ENCODE peak calls at places on chromosomes 1 and 21, in nine cellular contexts. One of them, this sample, is unnamed.

GRCh38 chr1:16386454-16387113 is 19.5 kb downstream of the SZRD1 start:
- DNase-seq in fibroblast of lung: peak
- DNase-seq in NB4: no peak
- DNase-seq in body of pancreas: no peak
- DNase-seq in HFF-Myc: peak
- DNase-seq in A549: peak
- DNase-seq in AG04450: peak
- DNase-seq in mucosa of descending colon: no peak
- DNase-seq in brain microvascular endothelial cell: peak
- DNase-seq in this sample: no peak

GRCh38 chr1:37926061-37926924 is 20.6 kb downstream of the INPP5B start:
- DNase-seq in fibroblast of lung: no peak
- DNase-seq in NB4: peak
- DNase-seq in body of pancreas: no peak
- DNase-seq in HFF-Myc: no peak
- DNase-seq in A549: no peak
- DNase-seq in AG04450: no peak
- DNase-seq in mucosa of descending colon: no peak
- DNase-seq in brain microvascular endothelial cell: no peak
- DNase-seq in this sample: no peak

GRCh38 chr1:111399792-111400610 is 27.5 kb downstream of the OVGP1 start:
- DNase-seq in fibroblast of lung: peak
- DNase-seq in NB4: peak
- DNase-seq in body of pancreas: peak
- DNase-seq in HFF-Myc: no peak
- DNase-seq in A549: peak
- DNase-seq in AG04450: no peak
- DNase-seq in mucosa of descending colon: no peak
- DNase-seq in brain microvascular endothelial cell: peak
- DNase-seq in this sample: peak

GRCh38 chr1:93602101-93602500 is 79.5 kb downstream of the BCAR3 start:
- DNase-seq in fibroblast of lung: no peak
- DNase-seq in NB4: no peak
- DNase-seq in body of pancreas: no peak
- DNase-seq in HFF-Myc: no peak
- DNase-seq in A549: no peak
- DNase-seq in AG04450: no peak
- DNase-seq in mucosa of descending colon: no peak
- DNase-seq in brain microvascular endothelial cell: no peak
- DNase-seq in this sample: no peak

GRCh38 chr1:93616221-93616995 is 65.2 kb downstream of the BCAR3 start:
- DNase-seq in fibroblast of lung: no peak
- DNase-seq in NB4: no peak
- DNase-seq in body of pancreas: no peak
- DNase-seq in HFF-Myc: no peak
- DNase-seq in A549: peak
- DNase-seq in AG04450: no peak
- DNase-seq in mucosa of descending colon: peak
- DNase-seq in brain microvascular endothelial cell: no peak
- DNase-seq in this sample: no peak

GRCh38 chr21:14591882-14592281 is 45.8 kb upstream of the SAMSN1 start:
- DNase-seq in fibroblast of lung: peak
- DNase-seq in NB4: peak
- DNase-seq in body of pancreas: no peak
- DNase-seq in HFF-Myc: no peak
- DNase-seq in A549: no peak
- DNase-seq in AG04450: no peak
- DNase-seq in mucosa of descending colon: no peak
- DNase-seq in brain microvascular endothelial cell: peak
- DNase-seq in this sample: no peak

GRCh38 chr1:194474701-194475100 is 1288.3 kb upstream of the B3GALT2 start:
- DNase-seq in fibroblast of lung: no peak
- DNase-seq in NB4: no peak
- DNase-seq in body of pancreas: no peak
- DNase-seq in HFF-Myc: no peak
- DNase-seq in A549: no peak
- DNase-seq in AG04450: no peak
- DNase-seq in mucosa of descending colon: no peak
- DNase-seq in brain microvascular endothelial cell: no peak
- DNase-seq in this sample: no peak

GRCh38 chr1:201705389-201705788 is 123.6 kb upstream of the IPO9 start:
- DNase-seq in fibroblast of lung: no peak
- DNase-seq in NB4: no peak
- DNase-seq in body of pancreas: no peak
- DNase-seq in HFF-Myc: no peak
- DNase-seq in A549: no peak
- DNase-seq in AG04450: no peak
- DNase-seq in mucosa of descending colon: no peak
- DNase-seq in brain microvascular endothelial cell: no peak
- DNase-seq in this sample: no peak

GRCh38 chr1:55716610-55717009 is 501.4 kb upstream of the USP24 start:
- DNase-seq in fibroblast of lung: peak
- DNase-seq in NB4: no peak
- DNase-seq in body of pancreas: no peak
- DNase-seq in HFF-Myc: no peak
- DNase-seq in A549: no peak
- DNase-seq in AG04450: no peak
- DNase-seq in mucosa of descending colon: no peak
- DNase-seq in brain microvascular endothelial cell: peak
- DNase-seq in this sample: no peak

GRCh38 chr1:53949651-53950050 is 3.5 kb downstream of the LRRC42 start:
- DNase-seq in fibroblast of lung: no peak
- DNase-seq in NB4: no peak
- DNase-seq in body of pancreas: no peak
- DNase-seq in HFF-Myc: no peak
- DNase-seq in A549: no peak
- DNase-seq in AG04450: no peak
- DNase-seq in mucosa of descending colon: no peak
- DNase-seq in brain microvascular endothelial cell: no peak
- DNase-seq in this sample: no peak

GRCh38 chr1:17575786-17576584 is 36.5 kb downstream of the ARHGEF10L start:
- DNase-seq in fibroblast of lung: no peak
- DNase-seq in NB4: no peak
- DNase-seq in body of pancreas: no peak
- DNase-seq in HFF-Myc: no peak
- DNase-seq in A549: no peak
- DNase-seq in AG04450: no peak
- DNase-seq in mucosa of descending colon: no peak
- DNase-seq in brain microvascular endothelial cell: no peak
- DNase-seq in this sample: no peak

GRCh38 chr1:48807599-48808260 is 31.0 kb upstream of the BEND5 start:
- DNase-seq in fibroblast of lung: no peak
- DNase-seq in NB4: no peak
- DNase-seq in body of pancreas: no peak
- DNase-seq in HFF-Myc: no peak
- DNase-seq in A549: no peak
- DNase-seq in AG04450: no peak
- DNase-seq in mucosa of descending colon: no peak
- DNase-seq in brain microvascular endothelial cell: no peak
- DNase-seq in this sample: no peak

GRCh38 chr21:44299085-44299457 is 782 bp upstream of the PFKL start:
- DNase-seq in fibroblast of lung: peak
- DNase-seq in NB4: no peak
- DNase-seq in body of pancreas: no peak
- DNase-seq in HFF-Myc: no peak
- DNase-seq in A549: no peak
- DNase-seq in AG04450: no peak
- DNase-seq in mucosa of descending colon: no peak
- DNase-seq in brain microvascular endothelial cell: no peak
- DNase-seq in this sample: no peak

GRCh38 chr1:104463126-104463697 is 713.5 kb downstream of the AMY1C start:
- DNase-seq in fibroblast of lung: no peak
- DNase-seq in NB4: no peak
- DNase-seq in body of pancreas: no peak
- DNase-seq in HFF-Myc: no peak
- DNase-seq in A549: no peak
- DNase-seq in AG04450: no peak
- DNase-seq in mucosa of descending colon: no peak
- DNase-seq in brain microvascular endothelial cell: no peak
- DNase-seq in this sample: no peak

DNA sequence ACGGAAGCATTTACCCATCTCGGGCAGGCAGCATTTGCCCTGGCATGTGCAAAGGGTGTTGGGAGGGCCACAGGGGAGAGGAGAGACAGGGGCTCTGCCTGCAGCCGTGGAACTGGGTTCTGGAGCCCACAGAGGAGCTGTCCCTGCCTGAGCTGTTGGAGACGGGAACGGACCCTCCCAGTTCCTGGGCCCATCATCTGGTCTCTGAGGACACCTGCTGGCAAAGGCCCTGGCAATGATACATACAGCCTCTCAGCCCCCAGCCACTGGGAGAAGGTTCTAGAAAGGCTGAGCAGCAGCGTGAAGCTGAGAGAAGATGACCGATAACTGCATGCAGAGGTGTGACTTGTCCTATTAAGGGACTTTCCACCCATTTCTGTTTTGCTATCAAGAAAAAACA is 31.4 kb downstream of the FAAP20 start:
- DNase-seq in fibroblast of lung: peak
- DNase-seq in NB4: peak
- DNase-seq in body of pancreas: no peak
- DNase-seq in HFF-Myc: no peak
- DNase-seq in A549: no peak
- DNase-seq in AG04450: no peak
- DNase-seq in mucosa of descending colon: no peak
- DNase-seq in brain microvascular endothelial cell: no peak
- DNase-seq in this sample: no peak
- TF ChIP-seq CTCF in fibroblast of lung: no peak
- TF ChIP-seq CTCF in NB4: no peak
- TF ChIP-seq CTCF in body of pancreas: no peak
- TF ChIP-seq CTCF in HFF-Myc: no peak
- TF ChIP-seq CTCF in A549: no peak
- TF ChIP-seq CTCF in AG04450: peak
- TF ChIP-seq CTCF in mucosa of descending colon: no peak
- TF ChIP-seq CTCF in brain microvascular endothelial cell: peak
- TF ChIP-seq CTCF in this sample: no peak

DNA sequence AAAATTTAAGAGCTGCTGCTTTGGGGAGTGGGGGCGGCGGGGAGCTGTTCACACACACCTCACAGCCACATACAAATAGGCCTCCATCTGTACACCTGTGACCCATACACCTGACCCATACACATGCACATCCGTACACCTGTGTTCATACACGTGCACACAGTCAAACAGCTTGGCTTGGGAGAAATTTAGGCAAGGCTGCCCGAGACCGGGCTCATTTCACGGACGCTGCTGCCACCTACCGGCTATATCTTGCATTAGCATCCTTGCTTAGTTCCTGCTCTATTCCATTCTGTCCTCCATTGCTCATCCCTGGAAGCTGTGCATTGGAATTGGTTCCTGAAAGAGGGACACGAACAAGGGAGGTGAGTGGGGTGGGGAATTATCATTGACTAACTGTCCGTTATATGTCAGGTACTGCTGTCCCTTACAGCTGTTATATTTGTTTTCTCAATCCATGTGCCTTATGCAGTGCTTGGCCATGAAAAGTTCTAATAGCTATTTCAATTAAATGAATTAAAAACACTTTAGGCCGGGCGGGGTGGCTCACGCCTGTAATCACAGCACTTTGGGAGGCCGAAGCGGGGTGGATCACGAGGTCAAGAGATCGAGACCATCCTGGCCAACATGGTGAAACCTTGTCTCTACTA is 37.1 kb upstream of the EPB41 start:
- DNase-seq in fibroblast of lung: peak
- DNase-seq in NB4: peak
- DNase-seq in body of pancreas: peak
- DNase-seq in HFF-Myc: peak
- DNase-seq in A549: peak
- DNase-seq in AG04450: peak
- DNase-seq in mucosa of descending colon: peak
- DNase-seq in brain microvascular endothelial cell: peak
- DNase-seq in this sample: peak
- TF ChIP-seq CTCF in fibroblast of lung: peak
- TF ChIP-seq CTCF in NB4: peak
- TF ChIP-seq CTCF in body of pancreas: peak
- TF ChIP-seq CTCF in HFF-Myc: peak
- TF ChIP-seq CTCF in A549: peak
- TF ChIP-seq CTCF in AG04450: peak
- TF ChIP-seq CTCF in mucosa of descending colon: peak
- TF ChIP-seq CTCF in brain microvascular endothelial cell: peak
- TF ChIP-seq CTCF in this sample: peak

GRCh38 chr1:68815632-68816031 is 318.8 kb upstream of the DEPDC1 start:
- DNase-seq in fibroblast of lung: no peak
- DNase-seq in NB4: no peak
- DNase-seq in body of pancreas: no peak
- DNase-seq in HFF-Myc: no peak
- DNase-seq in A549: no peak
- DNase-seq in AG04450: no peak
- DNase-seq in mucosa of descending colon: no peak
- DNase-seq in brain microvascular endothelial cell: no peak
- DNase-seq in this sample: no peak

GRCh38 chr1:68814067-68814466 is 317.2 kb upstream of the DEPDC1 start:
- DNase-seq in fibroblast of lung: no peak
- DNase-seq in NB4: no peak
- DNase-seq in body of pancreas: no peak
- DNase-seq in HFF-Myc: no peak
- DNase-seq in A549: no peak
- DNase-seq in AG04450: no peak
- DNase-seq in mucosa of descending colon: no peak
- DNase-seq in brain microvascular endothelial cell: no peak
- DNase-seq in this sample: no peak

DNA sequence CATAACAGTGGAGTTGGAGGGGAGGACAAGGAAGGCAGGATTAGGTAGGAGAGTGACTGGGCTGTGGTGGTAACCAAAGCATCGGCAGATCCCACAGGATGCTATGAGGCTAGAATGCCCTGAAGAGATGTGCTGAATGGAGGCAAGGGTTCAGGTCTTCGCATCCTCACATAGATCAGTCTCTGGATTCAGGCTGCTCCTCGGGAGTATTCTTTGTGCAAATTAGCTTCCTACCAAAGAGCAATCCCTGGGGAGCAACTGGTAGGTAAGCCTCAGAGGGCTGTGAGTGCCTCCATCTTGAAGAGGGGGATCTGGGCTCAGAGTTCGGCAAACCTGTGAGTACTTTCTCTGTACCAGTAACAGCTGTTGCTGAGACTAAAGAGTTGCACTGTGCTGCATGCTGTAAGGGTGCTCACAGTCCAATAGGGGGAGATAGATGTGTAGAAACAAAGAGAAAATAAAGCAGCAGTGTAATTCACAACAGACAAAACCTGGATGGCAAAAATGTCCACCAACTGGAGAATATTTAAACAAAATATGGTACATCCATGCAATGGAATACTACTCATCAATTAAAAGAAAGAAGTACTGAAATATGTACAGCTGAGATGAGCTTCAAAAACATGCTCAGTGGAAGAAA is 322.4 kb upstream of the DEPDC1 start:
- DNase-seq in fibroblast of lung: peak
- DNase-seq in NB4: peak
- DNase-seq in body of pancreas: no peak
- DNase-seq in HFF-Myc: no peak
- DNase-seq in A549: peak
- DNase-seq in AG04450: no peak
- DNase-seq in mucosa of descending colon: no peak
- DNase-seq in brain microvascular endothelial cell: peak
- DNase-seq in this sample: no peak
- TF ChIP-seq CTCF in fibroblast of lung: peak
- TF ChIP-seq CTCF in NB4: no peak
- TF ChIP-seq CTCF in body of pancreas: peak
- TF ChIP-seq CTCF in HFF-Myc: no peak
- TF ChIP-seq CTCF in A549: no peak
- TF ChIP-seq CTCF in AG04450: peak
- TF ChIP-seq CTCF in mucosa of descending colon: no peak
- TF ChIP-seq CTCF in brain microvascular endothelial cell: peak
- TF ChIP-seq CTCF in this sample: no peak

GRCh38 chr21:26736449-26736848 is 108.8 kb downstream of the ADAMTS1 start:
- DNase-seq in fibroblast of lung: no peak
- DNase-seq in NB4: no peak
- DNase-seq in body of pancreas: no peak
- DNase-seq in HFF-Myc: no peak
- DNase-seq in A549: no peak
- DNase-seq in AG04450: no peak
- DNase-seq in mucosa of descending colon: no peak
- DNase-seq in brain microvascular endothelial cell: no peak
- DNase-seq in this sample: no peak

GRCh38 chr21:26732442-26733221 is 112.6 kb downstream of the ADAMTS1 start:
- DNase-seq in fibroblast of lung: peak
- DNase-seq in NB4: peak
- DNase-seq in body of pancreas: peak
- DNase-seq in HFF-Myc: no peak
- DNase-seq in A549: peak
- DNase-seq in AG04450: peak
- DNase-seq in mucosa of descending colon: no peak
- DNase-seq in brain microvascular endothelial cell: peak
- DNase-seq in this sample: no peak
- TF ChIP-seq CTCF in fibroblast of lung: peak
- TF ChIP-seq CTCF in NB4: peak
- TF ChIP-seq CTCF in body of pancreas: peak
- TF ChIP-seq CTCF in HFF-Myc: peak
- TF ChIP-seq CTCF in A549: no peak
- TF ChIP-seq CTCF in AG04450: peak
- TF ChIP-seq CTCF in mucosa of descending colon: no peak
- TF ChIP-seq CTCF in brain microvascular endothelial cell: peak
- TF ChIP-seq CTCF in this sample: peak